ENCODE peak calls at places on chromosome 2, in seven cellular contexts. X is Daoy, R is NCI-H1436, G is GM12865, H is DMS153, O is GDM1, N is ELF-1. F is an unnamed sample.
A peak's percentile ranks its signal among the peaks of the same experiment; 100 is the strongest.

GRCh38 chr2:226792155-226792871 is 7.3 kb downstream of the IRS1 start:
- DNase-seq in R (no peak), G (no peak), N (peak; percentile 36), H (no peak), O (no peak), X (no peak), F (no peak)

GRCh38 chr2:48109491-48110204 is 203.3 kb upstream of the FBXO11 start:
- DNase-seq in H (no peak), X (no peak), R (no peak), O (no peak), N (no peak), G (no peak), F (no peak)

GRCh38 chr2:42101641-42102605 is 54.1 kb downstream of the PKDCC start:
- DNase-seq in O (no peak), H (peak; percentile 66), X (peak; percentile 79), N (peak; percentile 86), R (no peak), G (peak; percentile 94), F (peak; percentile 65)

GRCh38 chr2:184272040-184272439 is 326.3 kb upstream of the ZNF804A start:
- DNase-seq in O (no peak), G (no peak), N (no peak), H (peak; percentile 27), R (peak; percentile 3), X (no peak), F (no peak)

GRCh38 chr2:198326431-198326830 is 522.0 kb downstream of the PLCL1 start:
- DNase-seq in G (no peak), X (peak; percentile 39), N (no peak), O (no peak), H (no peak), R (no peak), F (peak; percentile 12)

GRCh38 chr2:220708366-220708765 is 863.7 kb downstream of the EPHA4 start:
- DNase-seq in O (no peak), N (no peak), H (no peak), R (no peak), G (no peak), X (peak; percentile 17), F (no peak)

GRCh38 chr2:186561467-186562208 is 28.2 kb upstream of the ITGAV start:
- DNase-seq in O (no peak), G (no peak), X (no peak), R (no peak), H (no peak), N (peak; percentile 28), F (peak; percentile 54)

GRCh38 chr2:5690718-5691658 is 1.2 kb upstream of the SOX11 start:
- DNase-seq in X (peak; percentile 91), R (peak; percentile 78), H (peak; percentile 55), O (no peak), G (no peak), N (peak; percentile 86), F (no peak)

GRCh38 chr2:65501074-65501473 is 68.7 kb upstream of the SPRED2 start:
- DNase-seq in R (no peak), X (no peak), O (no peak), N (no peak), G (no peak), H (no peak), F (no peak)

GRCh38 chr2:136347976-136348375 is 230.0 kb upstream of the CXCR4 start:
- DNase-seq in X (no peak), N (peak; percentile 21), H (no peak), O (no peak), R (no peak), G (no peak), F (no peak)

GRCh38 chr2:233012301-233012971 is 620 bp downstream of the NGEF start:
- DNase-seq in R (no peak), X (no peak), H (no peak), O (no peak), N (no peak), G (no peak), F (no peak)

GRCh38 chr2:106161938-106162814 is 31.9 kb downstream of the UXS1 start:
- DNase-seq in R (no peak), O (no peak), G (no peak), H (no peak), X (peak; percentile 9), N (no peak), F (no peak)

GRCh38 chr2:240785424-240786335 is 34.3 kb downstream of the KIF1A start:
- DNase-seq in N (no peak), G (no peak), R (no peak), O (no peak), X (no peak), H (no peak), F (no peak)

GRCh38 chr2:182020319-182021055 is 34.8 kb downstream of the PPP1R1C start:
- DNase-seq in X (peak; percentile 5), H (no peak), R (peak; percentile 78), G (no peak), O (no peak), N (no peak), F (peak; percentile 85)

GRCh38 chr2:228065686-228066085 is 115.8 kb downstream of the SPHKAP start:
- DNase-seq in N (no peak), X (no peak), R (peak; percentile 25), O (no peak), H (no peak), G (no peak), F (peak; percentile 30)

GRCh38 chr2:130385709-130386108 is 29.9 kb downstream of the PTPN18 start:
- DNase-seq in R (no peak), H (no peak), X (no peak), N (no peak), G (peak; percentile 44), O (no peak), F (no peak)

GRCh38 chr2:198374375-198375072 is 570.1 kb downstream of the PLCL1 start:
- DNase-seq in H (peak; percentile 41), R (peak; percentile 52), G (peak; percentile 67), N (peak; percentile 4), O (peak; percentile 34), X (peak; percentile 66), F (peak; percentile 49)

GRCh38 chr2:10414000-10414451 is 34.1 kb downstream of the ODC1 start:
- DNase-seq in R (no peak), O (no peak), N (no peak), G (peak; percentile 48), X (peak; percentile 74), H (no peak), F (peak; percentile 83)

GRCh38 chr2:203759692-203760365 is 53.4 kb downstream of the CD28 start:
- DNase-seq in H (no peak), N (peak; percentile 33), G (no peak), O (no peak), X (peak; percentile 89), R (no peak), F (peak; percentile 98)

GRCh38 chr2:34012728-34013302 is 413.7 kb upstream of the FAM98A start:
- DNase-seq in O (peak; percentile 47), X (peak; percentile 72), N (peak; percentile 79), R (peak; percentile 9), G (peak; percentile 58), H (no peak), F (peak; percentile 48)

GRCh38 chr2:152200562-152201465 is 25.3 kb upstream of the STAM2 start:
- DNase-seq in R (no peak), O (peak; percentile 70), H (no peak), G (peak; percentile 15), N (peak; percentile 93), X (peak; percentile 99), F (peak; percentile 99)

GRCh38 chr2:159096896-159097295 is 128.5 kb downstream of the TANC1 start:
- DNase-seq in N (no peak), X (no peak), H (no peak), G (no peak), R (no peak), O (no peak), F (peak; percentile 60)

GRCh38 chr2:201084863-201085262 is 13.1 kb downstream of the NDUFB3 start:
- DNase-seq in R (no peak), N (no peak), G (no peak), O (no peak), H (no peak), X (no peak), F (no peak)

GRCh38 chr2:147327636-147328035 is 517.2 kb upstream of the ACVR2A start:
- DNase-seq in R (no peak), G (peak; percentile 46), X (no peak), N (no peak), O (no peak), H (no peak), F (no peak)

GRCh38 chr2:11615209-11615608 is 54.8 kb downstream of the NTSR2 start:
- DNase-seq in O (no peak), H (no peak), R (no peak), G (no peak), X (no peak), N (no peak), F (no peak)

GRCh38 chr2:10993001-10993481 is 81.3 kb downstream of the KCNF1 start:
- DNase-seq in G (no peak), X (peak; percentile 22), R (no peak), N (no peak), O (no peak), H (no peak), F (peak; percentile 68)

GRCh38 chr2:219844756-219845155 is 217.3 kb downstream of the SLC4A3 start:
- DNase-seq in H (no peak), X (no peak), G (peak; percentile 31), O (no peak), R (no peak), N (no peak), F (no peak)